ENCODE peak calls at places on chromosomes 13 and 19, in four cellular contexts. M is activated T-cell treated with anti-CD3 and anti-CD28 coated beads, Interleukin-2, amount 50 U/mL, for 72 hours; P is stimulated activated CD8-positive, alpha-beta memory T cell treated with anti-CD3 and anti-CD28 coated beads, Interleukin-4, amount 100 ng/mL, for 1 hour; T is NCI-H1092. U is an unnamed sample.

GRCh38 chr13:52454459-52454824 is 836 bp upstream of the CKAP2 start:
- DNase-seq in T (no peak), M (peak), P (no peak), U (no peak)

GRCh38 chr13:95924389-95924994 is 128.7 kb downstream of the UGGT2 start:
- DNase-seq in P (no peak), M (no peak), T (no peak), U (no peak)

GRCh38 chr13:32415019-32415418 is 12.9 kb downstream of the N4BP2L1 start:
- DNase-seq in P (no peak), M (peak), T (no peak), U (no peak)

GRCh38 chr13:50228527-50228926 is 213.3 kb downstream of the KCNRG start:
- DNase-seq in T (no peak), P (no peak), M (no peak), U (no peak)

GRCh38 chr19:2047449-2048103 is 3.5 kb downstream of the MKNK2 start:
- DNase-seq in M (peak), P (no peak), T (no peak), U (no peak)

GRCh38 chr19:54434112-54434861 is 14.7 kb upstream of the LENG8 start:
- DNase-seq in P (no peak), M (no peak), T (no peak), U (no peak)

GRCh38 chr19:15120135-15121026 is 13.2 kb downstream of the SYDE1 start:
- DNase-seq in M (no peak), T (no peak), P (no peak), U (no peak)

GRCh38 chr19:42033413-42033812 is 36.6 kb downstream of the GRIK5 start:
- DNase-seq in M (no peak), T (no peak), P (no peak), U (no peak)

GRCh38 chr19:49543032-49543431 is 15.2 kb downstream of the RCN3 start:
- DNase-seq in P (no peak), T (no peak), M (no peak), U (no peak)

GRCh38 chr19:19372656-19373416 is 32.6 kb upstream of the GATAD2A start:
- DNase-seq in P (no peak), T (no peak), M (peak), U (no peak)

U was measured in omental fat pad.